ENCODE peak calls at places on chromosome 7, in five cellular contexts. B is adipocyte, T is stomach, F is A549, O is fibroblast of lung. G is an unnamed sample.

GRCh38 chr7:133561361-133561760 is 308.5 kb downstream of the EXOC4 start:
- DNase-seq in B (peak; percentile 52), O (no peak), T (no peak), F (no peak), G (no peak)

GRCh38 chr7:151631968-151632749 is 112.5 kb upstream of the RHEB start:
- DNase-seq in B (peak; percentile 84), F (peak; percentile 77), O (peak; percentile 69), T (peak; percentile 89), G (peak; percentile 82)

GRCh38 chr7:17983238-17984088 is 43.2 kb upstream of the SNX13 start:
- DNase-seq in T (no peak), F (no peak), O (no peak), B (no peak), G (no peak)

GRCh38 chr7:15397921-15398560 is 163.8 kb downstream of the AGMO start:
- DNase-seq in B (no peak), T (no peak), F (no peak), O (no peak), G (no peak)

GRCh38 chr7:111931958-111932357 is 274.2 kb downstream of the DOCK4 start:
- DNase-seq in T (no peak), O (peak; percentile 15), B (no peak), F (no peak), G (no peak)

GRCh38 chr7:111264111-111264868 is 173.4 kb downstream of the LRRN3 start:
- DNase-seq in T (no peak), B (peak; percentile 25), F (no peak), O (no peak), G (no peak)

GRCh38 chr7:119562839-119563238 is 710.1 kb upstream of the KCND2 start:
- DNase-seq in F (no peak), O (no peak), B (no peak), T (no peak), G (no peak)

GRCh38 chr7:47380325-47381131 is 201.4 kb downstream of the TNS3 start:
- DNase-seq in O (peak; percentile 59), T (peak; percentile 47), B (peak; percentile 15), F (peak; percentile 29), G (no peak)

GRCh38 chr7:74294191-74294998 is 5.2 kb downstream of the CLIP2 start:
- DNase-seq in F (no peak), O (peak; percentile 47), B (peak; percentile 87), T (no peak), G (no peak)

GRCh38 chr7:21620054-21620453 is 77.2 kb downstream of the DNAH11 start:
- DNase-seq in B (peak; percentile 46), F (no peak), O (no peak), T (no peak), G (no peak)

GRCh38 chr7:38232475-38233366 is 40.7 kb downstream of the TARP start:
- DNase-seq in F (no peak), B (no peak), O (no peak), T (peak; percentile 40), G (no peak)

GRCh38 chr7:69516208-69516820 is 82.0 kb upstream of the AUTS2 start:
- DNase-seq in T (no peak), F (no peak), O (no peak), B (no peak), G (no peak)

GRCh38 chr7:101733713-101734475 is 83.5 kb upstream of the CUX1 start:
- DNase-seq in O (peak; percentile 77), B (peak; percentile 66), F (no peak), T (peak; percentile 66), G (peak; percentile 45)

GRCh38 chr7:36037121-36037662 is 115.9 kb upstream of the EEPD1 start:
- DNase-seq in O (peak; percentile 91), B (peak; percentile 89), T (peak; percentile 77), F (peak; percentile 92), G (no peak)

GRCh38 chr7:85851571-85852193 is 664.8 kb upstream of the SEMA3D start:
- DNase-seq in F (peak; percentile 68), B (peak; percentile 75), O (peak; percentile 84), T (no peak), G (peak; percentile 63)

GRCh38 chr7:43703573-43703972 is 25.8 kb downstream of the COA1 start:
- DNase-seq in O (no peak), F (no peak), B (no peak), T (no peak), G (no peak)
- H3K9me3 ChIP-seq in O (no peaks in the 10 kb centered on the region), F (peaks cover 15% of the 10 kb centered on the region), B (peaks cover under 1% of the 10 kb centered on the region), T (no peaks in the 10 kb centered on the region), G (no peaks in the 10 kb centered on the region)

DNA sequence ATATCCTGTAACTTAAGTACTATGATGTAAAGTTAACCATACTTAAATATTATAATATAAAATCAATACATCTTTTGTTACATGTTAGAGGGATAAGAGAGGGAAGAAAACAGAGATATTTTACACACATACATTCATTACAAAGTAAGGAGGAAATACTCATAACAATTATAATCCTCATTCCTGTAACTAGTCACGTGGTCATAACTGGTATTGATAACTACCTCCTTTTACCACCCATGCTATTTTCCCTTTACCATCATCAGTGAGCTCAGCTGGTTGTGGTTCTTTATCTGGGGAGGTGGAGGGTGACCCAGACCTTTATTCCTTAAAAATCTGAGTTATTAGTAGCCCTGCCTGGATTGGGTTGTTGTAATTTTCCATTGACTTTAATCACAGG is 8.3 kb downstream of the GIMAP8 start:
- DNase-seq in T (no peak), B (no peak), O (no peak), F (no peak), G (no peak)
- H3K9me3 ChIP-seq in T (peaks cover 29% of the 10 kb centered on the region), B (peaks cover 56% of the 10 kb centered on the region), O (no peaks in the 10 kb centered on the region), F (no peaks in the 10 kb centered on the region), G (no peaks in the 10 kb centered on the region)

GRCh38 chr7:157872447-157872846 is 535.6 kb downstream of the DNAJB6 start:
- DNase-seq in T (no peak), F (no peak), B (no peak), O (no peak), G (no peak)

GRCh38 chr7:157873181-157873580 is 536.4 kb downstream of the DNAJB6 start:
- DNase-seq in B (no peak), F (no peak), O (no peak), T (no peak), G (no peak)

GRCh38 chr7:157871681-157872080 is 534.9 kb downstream of the DNAJB6 start:
- DNase-seq in O (no peak), B (no peak), T (no peak), F (no peak), G (no peak)

GRCh38 chr7:157869793-157870192 is 533.0 kb downstream of the DNAJB6 start:
- DNase-seq in T (no peak), O (no peak), F (no peak), B (no peak), G (no peak)

GRCh38 chr7:157870644-157871290 is 534.0 kb downstream of the DNAJB6 start:
- DNase-seq in B (no peak), T (no peak), F (no peak), O (no peak), G (no peak)
- H3K9me3 ChIP-seq in B (peaks cover 10% of the 10 kb centered on the region), T (peaks cover 4% of the 10 kb centered on the region), F (no peaks in the 10 kb centered on the region), O (peaks cover 5% of the 10 kb centered on the region), G (no peaks in the 10 kb centered on the region)

GRCh38 chr7:78905449-78905848 is 548.0 kb downstream of the MAGI2 start:
- DNase-seq in O (no peak), B (no peak), F (no peak), T (no peak), G (no peak)
- H3K9me3 ChIP-seq in O (no peaks in the 10 kb centered on the region), B (no peaks in the 10 kb centered on the region), F (no peaks in the 10 kb centered on the region), T (no peaks in the 10 kb centered on the region), G (no peaks in the 10 kb centered on the region)

GRCh38 chr7:4209966-4210365 is 472.1 kb upstream of the FOXK1 start:
- DNase-seq in B (no peak), O (no peak), T (no peak), F (no peak), G (no peak)

GRCh38 chr7:4214501-4215155 is 467.5 kb upstream of the FOXK1 start:
- DNase-seq in F (no peak), B (no peak), T (no peak), O (no peak), G (no peak)

GRCh38 chr7:4210821-4211220 is 471.3 kb upstream of the FOXK1 start:
- DNase-seq in O (no peak), F (no peak), T (no peak), B (no peak), G (no peak)

GRCh38 chr7:4211261-4211660 is 470.8 kb upstream of the FOXK1 start:
- DNase-seq in B (no peak), O (no peak), F (no peak), T (no peak), G (no peak)

GRCh38 chr7:4212376-4212775 is 469.7 kb upstream of the FOXK1 start:
- DNase-seq in B (no peak), O (no peak), F (no peak), T (no peak), G (no peak)
- H3K9me3 ChIP-seq in B (no peaks in the 10 kb centered on the region), O (no peaks in the 10 kb centered on the region), F (no peaks in the 10 kb centered on the region), T (no peaks in the 10 kb centered on the region), G (no peaks in the 10 kb centered on the region)

G was measured in Karpas-422.